ENCODE peak calls at places on chromosomes 6 and 20, in four cellular contexts. B, D, C and P are unnamed samples.
A peak's percentile ranks its signal among the peaks of the same experiment; 100 is the strongest.

GRCh38 chr6:157849288-157850017 is 26.4 kb downstream of the SNX9 start:
- DNase-seq in C (no peak), B (no peak), D (no peak), P (no peak)

GRCh38 chr20:58017237-58017969 is 211.1 kb downstream of the ANKRD60 start:
- DNase-seq in D (peak; percentile 1), B (no peak), C (no peak), P (no peak)

GRCh38 chr20:51021067-51022025 is 1.6 kb downstream of the KCNG1 start:
- DNase-seq in C (no peak), B (no peak), D (peak; percentile 61), P (no peak)

GRCh38 chr20:60921021-60921622 is 330.9 kb upstream of the CDH4 start:
- DNase-seq in D (peak; percentile 8), B (peak; percentile 22), C (no peak), P (no peak)

GRCh38 chr20:23164176-23164601 is 78.1 kb upstream of the CD93 start:
- DNase-seq in B (no peak), D (no peak), C (no peak), P (no peak)

GRCh38 chr6:97240222-97240621 is 42.8 kb downstream of the MMS22L start:
- DNase-seq in B (no peak), D (peak; percentile 74), C (no peak), P (no peak)

GRCh38 chr6:52286798-52287432 is 2.4 kb upstream of the MCM3 start:
- DNase-seq in D (peak; percentile 72), B (peak; percentile 45), C (peak; percentile 63), P (no peak)

GRCh38 chr6:157376706-157377230 is 4.2 kb upstream of the ZDHHC14 start:
- DNase-seq in C (no peak), D (peak; percentile 16), B (no peak), P (no peak)

GRCh38 chr6:146582857-146583256 is 15.9 kb upstream of the ADGB start:
- DNase-seq in C (no peak), B (no peak), D (peak; percentile 4), P (no peak)

GRCh38 chr6:150201791-150202329 is 59.0 kb downstream of the PPP1R14C start:
- DNase-seq in B (no peak), D (no peak), C (no peak), P (no peak)

GRCh38 chr6:165726915-165727314 is 63.9 kb upstream of the PDE10A start:
- DNase-seq in C (no peak), B (no peak), D (no peak), P (no peak)

GRCh38 chr6:11974089-11974488 is 38.0 kb upstream of the HIVEP1 start:
- DNase-seq in C (no peak), D (peak; percentile 71), B (no peak), P (no peak)

GRCh38 chr6:44727651-44728630 is 340.4 kb downstream of the CDC5L start:
- DNase-seq in B (no peak), D (no peak), C (no peak), P (no peak)

GRCh38 chr6:44052419-44053011 is 74.7 kb downstream of the MRPL14 start:
- DNase-seq in B (peak; percentile 78), D (peak; percentile 80), C (peak; percentile 60), P (no peak)

GRCh38 chr20:56748476-56749377 is 119.6 kb downstream of the TFAP2C start:
- DNase-seq in D (no peak), B (no peak), C (no peak), P (no peak)

GRCh38 chr20:56755201-56755600 is 126.1 kb downstream of the TFAP2C start:
- DNase-seq in C (no peak), D (no peak), B (no peak), P (no peak)

GRCh38 chr20:56752274-56752673 is 123.2 kb downstream of the TFAP2C start:
- DNase-seq in B (no peak), D (no peak), C (no peak), P (no peak)

DNA sequence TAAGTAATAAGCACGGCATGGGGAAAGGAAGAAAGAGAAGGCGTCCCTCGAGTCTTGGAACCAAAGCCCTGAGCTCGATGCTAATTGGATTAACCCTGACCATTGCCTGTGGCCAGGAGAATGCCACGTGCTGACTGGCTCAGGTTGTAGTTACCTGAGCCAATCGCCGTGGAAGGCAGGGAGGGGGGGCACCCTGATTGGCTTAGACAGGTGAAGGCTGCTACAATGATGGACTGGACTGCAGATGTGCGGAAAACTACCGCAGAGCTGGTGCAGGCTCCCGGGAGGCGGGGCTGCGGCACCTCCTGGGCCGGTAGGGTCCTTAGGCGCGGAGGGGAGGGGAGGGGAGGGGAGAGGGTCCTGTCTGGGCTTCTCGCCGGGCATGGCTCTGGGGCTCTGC is 121.3 kb downstream of the TFAP2C start:
- DNase-seq in C (no peak), D (no peak), B (no peak), P (no peak)
- TF ChIP-seq USF2 in C (no peak), D (no peak), B (no peak), P (no peak)

DNA sequence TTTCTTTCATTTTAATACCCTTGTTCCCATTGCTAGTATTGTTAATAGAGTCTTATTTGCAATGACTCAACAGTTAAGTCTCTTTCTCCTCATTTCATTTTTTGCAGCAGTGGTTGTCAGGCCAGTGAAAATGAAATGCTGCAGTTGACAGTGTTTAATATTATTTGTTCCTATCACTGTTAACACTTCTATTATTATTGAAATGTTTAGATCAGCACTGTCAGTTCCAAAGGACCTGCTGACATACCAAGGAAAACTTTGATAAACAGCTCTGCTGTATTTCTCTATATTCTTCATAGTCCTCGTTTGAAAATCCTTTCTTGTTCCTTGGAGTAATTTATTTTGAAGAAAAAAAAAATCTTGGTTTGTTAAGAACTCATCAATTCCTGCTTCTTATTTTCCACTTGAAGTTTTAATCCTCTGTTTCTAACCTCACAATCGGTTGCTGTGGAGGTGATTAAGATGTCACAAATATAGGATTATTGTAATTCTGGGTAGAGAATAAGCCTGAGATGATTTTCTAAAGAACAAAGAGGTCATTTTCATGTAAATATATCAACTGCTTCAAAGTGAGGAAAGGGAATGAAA is 1065.9 kb upstream of the CITED2 start:
- DNase-seq in B (no peak), C (no peak), D (no peak), P (no peak)
- H3K9ac ChIP-seq in B (no peak overlapping the region), C (peak overlapping the region; percentile 15), D (no peak overlapping the region), P (no peak overlapping the region)

DNA sequence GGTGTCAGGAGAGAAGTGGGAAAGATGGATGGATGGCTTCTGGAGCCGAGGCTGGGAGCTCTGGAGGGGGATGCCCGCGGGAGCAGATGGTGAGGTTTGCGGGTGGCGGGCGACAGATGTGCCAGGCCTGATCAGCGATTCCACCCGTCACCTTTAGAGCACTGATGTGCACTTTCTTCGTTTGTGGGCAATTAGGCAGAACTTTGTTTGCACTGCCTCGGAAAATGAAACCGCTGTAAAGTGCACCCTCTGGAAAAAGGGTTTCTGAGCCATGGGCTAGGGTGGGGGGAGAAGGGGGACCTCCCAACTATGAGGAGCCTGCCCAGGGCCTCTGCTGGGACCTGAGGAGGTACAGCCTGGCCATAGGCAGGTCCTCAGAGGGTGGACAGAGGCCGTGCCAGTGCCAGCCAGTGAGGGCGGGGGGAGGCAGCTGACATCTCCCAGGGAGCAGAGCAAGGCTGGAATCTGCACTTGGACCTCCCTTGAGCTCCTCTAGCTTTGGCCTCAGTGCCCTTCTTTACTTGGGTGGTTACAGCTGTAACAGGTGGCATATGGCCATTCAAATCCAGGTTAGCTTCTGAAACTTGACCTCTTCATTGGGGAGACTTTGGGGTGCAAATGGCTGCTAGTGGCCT is 58.7 kb downstream of the CD40 start:
- DNase-seq in B (no peak), C (no peak), D (no peak), P (no peak)
- TF ChIP-seq USF2 in B (no peak), C (no peak), D (no peak), P (no peak)

GRCh38 chr20:47095690-47096089 is 201.0 kb downstream of the EYA2 start:
- DNase-seq in B (no peak), D (no peak), C (no peak), P (no peak)
- H3K9ac ChIP-seq in B (no peak overlapping the region), D (no peak overlapping the region), C (no peak overlapping the region), P (no peak overlapping the region)

GRCh38 chr20:15831201-15831600 is 742.0 kb downstream of the KIF16B start:
- DNase-seq in C (no peak), B (no peak), D (no peak), P (no peak)
- TF ChIP-seq USF2 in C (no peak), B (no peak), D (no peak), P (no peak)

GRCh38 chr6:92541457-92542060 is 877.8 kb downstream of the EPHA7 start:
- DNase-seq in D (no peak), B (no peak), C (no peak), P (no peak)

GRCh38 chr6:92534109-92534508 is 885.2 kb downstream of the EPHA7 start:
- DNase-seq in D (no peak), B (no peak), C (no peak), P (no peak)

GRCh38 chr6:92538926-92539325 is 880.4 kb downstream of the EPHA7 start:
- DNase-seq in C (no peak), D (no peak), B (no peak), P (no peak)

GRCh38 chr6:92538296-92538695 is 881.1 kb downstream of the EPHA7 start:
- DNase-seq in B (no peak), D (no peak), C (no peak), P (no peak)
- H3K9ac ChIP-seq in B (no peak overlapping the region), D (no peak overlapping the region), C (no peak overlapping the region), P (no peak overlapping the region)

GRCh38 chr6:37078814-37079213 is 73.4 kb downstream of the FGD2 start:
- DNase-seq in B (no peak), D (no peak), C (no peak), P (no peak)

GRCh38 chr6:37074053-37074827 is 68.8 kb downstream of the FGD2 start:
- DNase-seq in B (no peak), D (peak; percentile 44), C (no peak), P (no peak)

GRCh38 chr6:37081042-37081607 is 75.7 kb downstream of the FGD2 start:
- DNase-seq in B (no peak), C (no peak), D (no peak), P (no peak)

GRCh38 chr6:37082390-37082789 is 76.9 kb downstream of the FGD2 start:
- DNase-seq in D (no peak), B (no peak), C (no peak), P (no peak)

DNA sequence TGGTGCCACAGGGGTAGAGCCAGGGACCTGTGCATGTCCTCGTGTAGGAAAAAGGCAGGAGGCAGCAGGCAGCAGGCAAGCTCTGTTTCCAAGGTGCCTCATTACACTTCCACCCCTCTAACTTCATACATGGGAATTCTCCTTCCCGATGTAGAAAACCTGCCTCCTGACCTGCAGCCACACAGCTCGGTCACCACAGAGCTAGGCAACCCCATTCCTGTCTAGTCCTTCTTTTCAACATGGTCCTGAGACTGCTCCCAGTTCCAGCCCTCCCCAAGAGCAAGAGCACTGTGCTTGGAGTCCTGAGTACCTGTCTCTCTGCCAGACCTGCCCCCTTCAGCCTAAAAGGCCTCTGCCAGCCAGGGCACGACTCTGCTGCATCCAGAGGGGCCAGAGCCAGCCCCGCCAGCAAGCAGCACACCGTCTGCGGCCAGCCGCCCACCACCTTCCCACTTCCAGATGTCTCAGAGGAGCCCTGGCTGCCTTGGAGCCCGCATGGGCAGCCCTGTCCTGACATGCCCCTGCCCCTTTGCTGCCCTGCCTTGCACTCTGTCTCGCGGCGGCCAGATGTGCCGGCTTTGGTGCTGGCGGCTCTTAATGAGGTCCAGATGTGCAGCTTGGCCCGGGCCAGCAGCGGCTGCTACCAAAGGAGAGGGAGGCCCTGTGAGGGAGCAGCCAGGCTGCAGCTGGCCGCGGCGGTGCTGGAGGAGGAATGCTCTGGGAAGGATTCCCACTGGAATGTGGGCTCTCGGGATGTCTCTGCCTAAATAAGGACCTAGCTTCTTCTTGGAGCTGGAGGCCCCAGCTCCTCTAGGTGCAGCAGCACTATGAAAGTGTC is 72.2 kb downstream of the FGD2 start:
- DNase-seq in D (peak; percentile 95), B (no peak), C (peak; percentile 94), P (no peak)
- TF ChIP-seq USF2 in D (no peak), B (no peak), C (no peak), P (no peak)